ENCODE peak calls at places on chromosome 1, in four cellular contexts. U is fibroblast of pulmonary artery; P is stimulated activated naive B cell treated with anti-CD40 and anti-IgM and Interleukin-4, amounts not matched to agents 10 μg/mL and 1 μg/mL and 100 μg/mL, for 72 hours; S is NCI-H1694 treated with DMSO at 0.1 percent for 48 hours. C is an unnamed sample.

GRCh38 chr1:180994262-180994661 is 28.4 kb downstream of the STX6 start:
- DNase-seq in U (no peak), P (no peak), S (no peak), C (no peak)

GRCh38 chr1:181504294-181505115 is 21.2 kb downstream of the CACNA1E start:
- DNase-seq in U (peak), P (no peak), S (peak), C (no peak)

GRCh38 chr1:11653616-11654570 is at the start of gene FBXO2:
- DNase-seq in U (no peak), P (no peak), S (no peak), C (no peak)

GRCh38 chr1:150365945-150366344 is 2.0 kb downstream of the RPRD2 start:
- DNase-seq in U (peak), P (no peak), S (peak), C (no peak)

GRCh38 chr1:37701051-37701450 is 8.7 kb downstream of the CDCA8 start:
- DNase-seq in U (no peak), P (no peak), S (no peak), C (no peak)

GRCh38 chr1:94125551-94126514 is 4.9 kb upstream of the ABCA4 start:
- DNase-seq in U (no peak), P (no peak), S (no peak), C (no peak)

GRCh38 chr1:64598100-64598571 is 128.2 kb downstream of the CACHD1 start:
- DNase-seq in U (peak), P (no peak), S (no peak), C (peak)

GRCh38 chr1:224852901-224853568 is 76.4 kb upstream of the DNAH14 start:
- DNase-seq in U (peak), P (no peak), S (peak), C (no peak)

GRCh38 chr1:101039245-101039644 is 13.7 kb upstream of the DPH5 start:
- DNase-seq in U (no peak), P (no peak), S (no peak), C (no peak)

GRCh38 chr1:186155594-186155993 is 219.5 kb downstream of the TPR start:
- DNase-seq in U (peak), P (no peak), S (peak), C (peak)

GRCh38 chr1:225427249-225428065 is at the start of gene LBR:
- DNase-seq in U (no peak), P (no peak), S (peak), C (no peak)

GRCh38 chr1:229043111-229043510 is 227.8 kb upstream of the RAB4A start:
- DNase-seq in U (no peak), P (no peak), S (no peak), C (no peak)

GRCh38 chr1:230982698-230983097 is 3.8 kb downstream of the ARV1 start:
- DNase-seq in U (no peak), P (no peak), S (no peak), C (peak)

C was measured in AG04449.